ENCODE peak calls at places on chromosomes 7 and 10, in four cellular contexts. One of them, this sample, is unnamed.
A peak's percentile ranks its signal among the peaks of the same experiment; 100 is the strongest.

GRCh38 chr10:522350-522749 is 167.1 kb downstream of the DIP2C start:
- DNase-seq in mammary epithelial cell: no peak
- DNase-seq in cardiac muscle cell: no peak
- DNase-seq in aorta: no peak
- DNase-seq in this sample: no peak

GRCh38 chr7:44264221-44264956 is 61.0 kb downstream of the CAMK2B start:
- DNase-seq in cardiac muscle cell: no peak
- DNase-seq in aorta: no peak
- DNase-seq in mammary epithelial cell: peak; percentile 93
- DNase-seq in this sample: no peak

GRCh38 chr10:105840288-105840770 is 1199.2 kb downstream of the SORCS3 start:
- DNase-seq in cardiac muscle cell: no peak
- DNase-seq in aorta: no peak
- DNase-seq in mammary epithelial cell: no peak
- DNase-seq in this sample: no peak

GRCh38 chr7:22666732-22667131 is 60.3 kb upstream of the IL6 start:
- DNase-seq in cardiac muscle cell: no peak
- DNase-seq in aorta: no peak
- DNase-seq in mammary epithelial cell: peak; percentile 68
- DNase-seq in this sample: peak; percentile 42

GRCh38 chr10:3782099-3782455 is 2.9 kb downstream of the KLF6 start:
- DNase-seq in mammary epithelial cell: no peak
- DNase-seq in aorta: no peak
- DNase-seq in cardiac muscle cell: no peak
- DNase-seq in this sample: peak; percentile 69

GRCh38 chr10:19651549-19651948 is 164.7 kb upstream of the PLXDC2 start:
- DNase-seq in cardiac muscle cell: no peak
- DNase-seq in mammary epithelial cell: peak; percentile 81
- DNase-seq in aorta: no peak
- DNase-seq in this sample: peak; percentile 68

GRCh38 chr7:134693256-134693655 is 46.6 kb downstream of the BPGM start:
- DNase-seq in cardiac muscle cell: no peak
- DNase-seq in mammary epithelial cell: peak; percentile 94
- DNase-seq in aorta: peak; percentile 85
- DNase-seq in this sample: peak; percentile 94

GRCh38 chr7:48244902-48245301 is 73.6 kb downstream of the ABCA13 start:
- DNase-seq in cardiac muscle cell: no peak
- DNase-seq in mammary epithelial cell: peak; percentile 21
- DNase-seq in aorta: peak; percentile 48
- DNase-seq in this sample: peak; percentile 3

GRCh38 chr7:134985894-134986362 is 380 bp upstream of the AGBL3 start:
- DNase-seq in aorta: no peak
- DNase-seq in mammary epithelial cell: no peak
- DNase-seq in cardiac muscle cell: no peak
- DNase-seq in this sample: no peak

GRCh38 chr10:89122431-89123066 is 84.6 kb downstream of the CH25H start:
- DNase-seq in cardiac muscle cell: no peak
- DNase-seq in aorta: no peak
- DNase-seq in mammary epithelial cell: peak; percentile 27
- DNase-seq in this sample: no peak

GRCh38 chr7:153443031-153443430 is 609.2 kb upstream of the DPP6 start:
- DNase-seq in mammary epithelial cell: no peak
- DNase-seq in cardiac muscle cell: no peak
- DNase-seq in aorta: no peak
- DNase-seq in this sample: no peak

GRCh38 chr7:151723321-151723720 is 153.6 kb downstream of the PRKAG2 start:
- DNase-seq in mammary epithelial cell: no peak
- DNase-seq in cardiac muscle cell: no peak
- DNase-seq in aorta: no peak
- DNase-seq in this sample: no peak

GRCh38 chr7:41122256-41122987 is 580.5 kb downstream of the INHBA start:
- DNase-seq in mammary epithelial cell: no peak
- DNase-seq in cardiac muscle cell: no peak
- DNase-seq in aorta: no peak
- DNase-seq in this sample: no peak

GRCh38 chr7:17234398-17235021 is 63.9 kb upstream of the AHR start:
- DNase-seq in mammary epithelial cell: peak; percentile 85
- DNase-seq in aorta: peak; percentile 59
- DNase-seq in cardiac muscle cell: no peak
- DNase-seq in this sample: peak; percentile 95

GRCh38 chr7:94375167-94375566 is 19.5 kb upstream of the COL1A2 start:
- DNase-seq in aorta: peak; percentile 69
- DNase-seq in mammary epithelial cell: no peak
- DNase-seq in cardiac muscle cell: peak; percentile 67
- DNase-seq in this sample: peak; percentile 96

GRCh38 chr7:137390076-137390475 is 46.5 kb upstream of the PTN start:
- DNase-seq in mammary epithelial cell: no peak
- DNase-seq in cardiac muscle cell: no peak
- DNase-seq in aorta: no peak
- DNase-seq in this sample: no peak

GRCh38 chr7:17680943-17681351 is 259.3 kb downstream of the SNX13 start:
- DNase-seq in mammary epithelial cell: peak; percentile 61
- DNase-seq in cardiac muscle cell: peak; percentile 22
- DNase-seq in aorta: no peak
- DNase-seq in this sample: peak; percentile 88

GRCh38 chr10:125084191-125085186 is 75.9 kb downstream of the CTBP2 start:
- DNase-seq in mammary epithelial cell: peak; percentile 91
- DNase-seq in aorta: peak; percentile 86
- DNase-seq in cardiac muscle cell: no peak
- DNase-seq in this sample: peak; percentile 87

GRCh38 chr7:151007469-151007898 is 16.7 kb downstream of the NOS3 start:
- DNase-seq in cardiac muscle cell: no peak
- DNase-seq in aorta: peak; percentile 45
- DNase-seq in mammary epithelial cell: no peak
- DNase-seq in this sample: no peak

GRCh38 chr10:12499587-12499986 is 150.2 kb downstream of the CAMK1D start:
- DNase-seq in cardiac muscle cell: no peak
- DNase-seq in mammary epithelial cell: no peak
- DNase-seq in aorta: no peak
- DNase-seq in this sample: no peak

GRCh38 chr10:72095195-72095594 is 6.8 kb upstream of the SPOCK2 start:
- DNase-seq in mammary epithelial cell: no peak
- DNase-seq in aorta: no peak
- DNase-seq in cardiac muscle cell: no peak
- DNase-seq in this sample: no peak

GRCh38 chr10:87603196-87603595 is 56.5 kb upstream of the PAPSS2 start:
- DNase-seq in mammary epithelial cell: no peak
- DNase-seq in cardiac muscle cell: no peak
- DNase-seq in aorta: no peak
- DNase-seq in this sample: peak; percentile 14

GRCh38 chr10:11610855-11611247 is 599 bp downstream of the USP6NL start:
- DNase-seq in mammary epithelial cell: peak; percentile 28
- DNase-seq in cardiac muscle cell: peak; percentile 59
- DNase-seq in aorta: peak; percentile 52
- DNase-seq in this sample: peak; percentile 70

GRCh38 chr7:22356855-22357310 is at the start of gene RAPGEF5:
- DNase-seq in cardiac muscle cell: peak; percentile 50
- DNase-seq in aorta: no peak
- DNase-seq in mammary epithelial cell: peak; percentile 66
- DNase-seq in this sample: peak; percentile 11

GRCh38 chr10:77635402-77636227 is 2.0 kb downstream of the KCNMA1 start:
- DNase-seq in cardiac muscle cell: no peak
- DNase-seq in mammary epithelial cell: no peak
- DNase-seq in aorta: no peak
- DNase-seq in this sample: peak; percentile 28

GRCh38 chr10:69333205-69333604 is 54.9 kb downstream of the HK1 start:
- DNase-seq in aorta: peak; percentile 72
- DNase-seq in mammary epithelial cell: peak; percentile 63
- DNase-seq in cardiac muscle cell: peak; percentile 83
- DNase-seq in this sample: peak; percentile 81

GRCh38 chr10:12484945-12485805 is 135.8 kb downstream of the CAMK1D start:
- DNase-seq in cardiac muscle cell: peak; percentile 65
- DNase-seq in mammary epithelial cell: no peak
- DNase-seq in aorta: peak; percentile 76
- DNase-seq in this sample: no peak

GRCh38 chr7:149431486-149432120 is 29.3 kb downstream of the ZNF777 start:
- DNase-seq in mammary epithelial cell: no peak
- DNase-seq in aorta: no peak
- DNase-seq in cardiac muscle cell: no peak
- DNase-seq in this sample: no peak

GRCh38 chr10:132394201-132394811 is 2.7 kb upstream of the PWWP2B start:
- DNase-seq in aorta: peak; percentile 43
- DNase-seq in cardiac muscle cell: no peak
- DNase-seq in mammary epithelial cell: no peak
- DNase-seq in this sample: no peak

GRCh38 chr7:100688593-100688860 is 5.5 kb downstream of the GIGYF1 start:
- DNase-seq in mammary epithelial cell: no peak
- DNase-seq in cardiac muscle cell: no peak
- DNase-seq in aorta: peak; percentile 38
- DNase-seq in this sample: no peak
- H3K4me1 ChIP-seq in mammary epithelial cell: peaks cover 29% of the 10 kb centered on the region
- H3K4me1 ChIP-seq in cardiac muscle cell: peaks cover 16% of the 10 kb centered on the region
- H3K4me1 ChIP-seq in aorta: no peaks in the 10 kb centered on the region
- H3K4me1 ChIP-seq in this sample: peaks cover 30% of the 10 kb centered on the region

DNA sequence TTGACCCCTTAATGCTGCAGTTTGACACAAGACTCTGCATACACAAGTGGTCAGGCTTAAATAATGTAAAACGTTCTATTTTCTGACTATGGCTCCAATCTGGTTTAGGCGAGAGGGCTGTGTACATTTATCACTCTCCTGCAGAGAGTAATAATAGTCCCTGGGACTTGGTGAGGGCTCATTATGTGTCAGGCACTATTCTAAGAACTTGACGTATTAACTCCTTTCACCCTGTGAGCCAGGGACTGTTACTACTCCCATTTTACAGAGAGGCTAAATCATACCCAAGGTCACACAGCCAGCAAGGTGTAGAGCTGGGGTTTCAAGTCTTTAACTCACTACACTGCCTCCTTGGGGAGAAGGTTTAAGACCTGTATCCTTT is 187.2 kb upstream of the LYZL2 start:
- DNase-seq in aorta: no peak
- DNase-seq in mammary epithelial cell: no peak
- DNase-seq in cardiac muscle cell: no peak
- DNase-seq in this sample: no peak
- H3K4me1 ChIP-seq in aorta: peaks cover 2% of the 10 kb centered on the region
- H3K4me1 ChIP-seq in mammary epithelial cell: peaks cover 16% of the 10 kb centered on the region
- H3K4me1 ChIP-seq in cardiac muscle cell: peaks cover 52% of the 10 kb centered on the region
- H3K4me1 ChIP-seq in this sample: peaks cover 68% of the 10 kb centered on the region

GRCh38 chr10:33333260-33334169 is 952 bp downstream of the NRP1 start:
- DNase-seq in aorta: no peak
- DNase-seq in cardiac muscle cell: no peak
- DNase-seq in mammary epithelial cell: peak; percentile 65
- DNase-seq in this sample: peak; percentile 56

GRCh38 chr10:33332183-33333031 is 2.1 kb downstream of the NRP1 start:
- DNase-seq in aorta: no peak
- DNase-seq in mammary epithelial cell: no peak
- DNase-seq in cardiac muscle cell: peak; percentile 86
- DNase-seq in this sample: peak; percentile 85

GRCh38 chr10:33329178-33329577 is 5.3 kb downstream of the NRP1 start:
- DNase-seq in cardiac muscle cell: no peak
- DNase-seq in aorta: no peak
- DNase-seq in mammary epithelial cell: no peak
- DNase-seq in this sample: no peak

GRCh38 chr10:33330543-33331019 is 3.9 kb downstream of the NRP1 start:
- DNase-seq in cardiac muscle cell: peak; percentile 88
- DNase-seq in mammary epithelial cell: peak; percentile 73
- DNase-seq in aorta: peak; percentile 91
- DNase-seq in this sample: peak; percentile 93

DNA sequence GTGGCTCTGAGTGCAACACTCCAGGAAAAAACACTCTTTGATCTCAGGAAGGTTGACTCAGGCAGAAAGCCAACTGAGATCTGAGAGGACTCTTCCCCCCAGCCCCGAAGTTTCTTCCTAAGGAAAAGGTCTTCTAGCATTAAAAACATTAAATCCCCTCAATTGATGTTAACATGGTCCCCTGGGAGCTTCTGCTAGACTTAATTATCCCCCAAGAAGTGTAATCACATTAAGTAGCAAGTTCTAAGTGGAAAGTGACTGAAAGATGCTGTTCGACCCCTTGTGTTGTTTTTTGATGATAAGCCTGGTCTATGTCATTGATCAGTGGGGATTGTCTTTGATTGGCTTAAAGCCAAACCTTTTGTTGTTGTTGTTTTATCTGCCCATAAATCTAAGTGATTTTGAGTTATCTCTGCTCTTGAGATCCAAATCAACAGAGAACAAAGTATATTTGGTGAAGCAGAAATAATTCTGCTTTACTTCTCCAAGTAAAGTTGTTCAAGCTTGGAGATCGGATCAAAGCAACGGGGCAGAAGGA is 3.4 kb downstream of the NRP1 start:
- DNase-seq in mammary epithelial cell: no peak
- DNase-seq in cardiac muscle cell: no peak
- DNase-seq in aorta: no peak
- DNase-seq in this sample: peak; percentile 43
- H3K4me1 ChIP-seq in mammary epithelial cell: peaks cover 44% of the 10 kb centered on the region
- H3K4me1 ChIP-seq in cardiac muscle cell: peaks cover 38% of the 10 kb centered on the region
- H3K4me1 ChIP-seq in aorta: peaks cover 3% of the 10 kb centered on the region
- H3K4me1 ChIP-seq in this sample: peaks cover 50% of the 10 kb centered on the region

GRCh38 chr10:30818010-30818660 is 188.6 kb upstream of the LYZL2 start:
- DNase-seq in aorta: peak; percentile 87
- DNase-seq in mammary epithelial cell: no peak
- DNase-seq in cardiac muscle cell: peak; percentile 66
- DNase-seq in this sample: no peak

GRCh38 chr10:30816144-30816811 is 186.7 kb upstream of the LYZL2 start:
- DNase-seq in cardiac muscle cell: no peak
- DNase-seq in aorta: no peak
- DNase-seq in mammary epithelial cell: no peak
- DNase-seq in this sample: no peak

GRCh38 chr10:30819306-30820190 is 190.0 kb upstream of the LYZL2 start:
- DNase-seq in mammary epithelial cell: no peak
- DNase-seq in cardiac muscle cell: no peak
- DNase-seq in aorta: no peak
- DNase-seq in this sample: peak; percentile 66

GRCh38 chr10:30818854-30819253 is 189.3 kb upstream of the LYZL2 start:
- DNase-seq in cardiac muscle cell: no peak
- DNase-seq in mammary epithelial cell: peak; percentile 45
- DNase-seq in aorta: peak; percentile 80
- DNase-seq in this sample: no peak

GRCh38 chr10:30817541-30817940 is 188.0 kb upstream of the LYZL2 start:
- DNase-seq in mammary epithelial cell: no peak
- DNase-seq in cardiac muscle cell: no peak
- DNase-seq in aorta: no peak
- DNase-seq in this sample: no peak
- H3K4me1 ChIP-seq in mammary epithelial cell: peaks cover 16% of the 10 kb centered on the region
- H3K4me1 ChIP-seq in cardiac muscle cell: peaks cover 54% of the 10 kb centered on the region
- H3K4me1 ChIP-seq in aorta: peaks cover 2% of the 10 kb centered on the region
- H3K4me1 ChIP-seq in this sample: peaks cover 65% of the 10 kb centered on the region

This sample was measured in adipocyte.